ENCODE peak calls at places on chromosomes 3 and 15, in seven cellular contexts. R is cardiac muscle cell; P is tibial artery; W is A549; H is fibroblast of lung; D is CD8-positive, alpha-beta T cell; N is K562. O is an unnamed sample. For H3K9me3, the result is how much of the 10 kb centered on the place peaks cover.

GRCh38 chr3:184423567-184423966 is 43.7 kb downstream of the CHRD start:
- DNase-seq in R (no peak), P (no peak), W (no peak), H (no peak), D (no peak), N (no peak), O (no peak)

GRCh38 chr15:80913541-80913940 is 76.1 kb downstream of the MESD start:
- DNase-seq in R (no peak), P (no peak), W (no peak), H (no peak), D (no peak), N (no peak), O (no peak)

GRCh38 chr3:79202471-79203143 is 565.2 kb downstream of the ROBO1 start:
- DNase-seq in R (no peak), P (no peak), W (no peak), H (no peak), D (no peak), N (no peak), O (no peak)

GRCh38 chr3:78993375-78993774 is 774.4 kb downstream of the ROBO1 start:
- DNase-seq in R (no peak), P (no peak), W (no peak), H (no peak), D (no peak), N (no peak), O (no peak)

GRCh38 chr3:60716573-60716972 is 534.7 kb downstream of the FHIT start:
- DNase-seq in R (no peak), P (no peak), W (no peak), H (no peak), D (no peak), N (no peak), O (no peak)

GRCh38 chr3:95994338-95994737 is 820.1 kb upstream of the EPHA6 start:
- DNase-seq in R (no peak), P (no peak), W (no peak), H (no peak), D (no peak), N (no peak), O (no peak)

GRCh38 chr3:188683032-188683491 is 488.7 kb upstream of the TPRG1 start:
- DNase-seq in R (no peak), P (peak), W (no peak), H (peak), D (no peak), N (no peak), O (no peak)

GRCh38 chr3:24483873-24484272 is 10.8 kb downstream of the THRB start:
- DNase-seq in R (no peak), P (peak), W (no peak), H (no peak), D (no peak), N (no peak), O (no peak)

GRCh38 chr15:77832874-77833273 is 200.2 kb upstream of the LINGO1 start:
- DNase-seq in R (no peak), P (no peak), W (no peak), H (no peak), D (no peak), N (no peak), O (peak)

GRCh38 chr15:77251662-77252061 is 168.2 kb downstream of the PEAK1 start:
- DNase-seq in R (no peak), P (no peak), W (no peak), H (peak), D (no peak), N (no peak), O (no peak)

GRCh38 chr15:67149859-67150824 is 84.7 kb downstream of the SMAD3 start:
- DNase-seq in R (no peak), P (peak), W (peak), H (peak), D (no peak), N (peak), O (peak)

GRCh38 chr3:111541911-111542483 is at the start of gene CD96:
- DNase-seq in R (no peak), P (no peak), W (no peak), H (peak), D (peak), N (no peak), O (no peak)

GRCh38 chr3:195708626-195709481 is 11.9 kb upstream of the MUC20 start:
- DNase-seq in R (no peak), P (no peak), W (no peak), H (peak), D (no peak), N (no peak), O (peak)

GRCh38 chr15:69591905-69592508 is 139.4 kb downstream of the RPLP1 start:
- DNase-seq in R (no peak), P (no peak), W (peak), H (no peak), D (no peak), N (no peak), O (peak)

GRCh38 chr15:64574220-64574994 is 114.0 kb downstream of the ZNF609 start:
- DNase-seq in R (no peak), P (no peak), W (peak), H (peak), D (no peak), N (no peak), O (no peak)

GRCh38 chr3:159191454-159191853 is 389.6 kb downstream of the MFSD1 start:
- DNase-seq in R (no peak), P (no peak), W (peak), H (peak), D (no peak), N (no peak), O (no peak)

GRCh38 chr3:136817448-136817847 is 1.5 kb upstream of the SLC35G2 start:
- DNase-seq in R (peak), P (no peak), W (no peak), H (peak), D (no peak), N (no peak), O (no peak)

GRCh38 chr15:77671274-77672056 is 38.8 kb upstream of the LINGO1 start:
- DNase-seq in R (no peak), P (no peak), W (no peak), H (no peak), D (no peak), N (no peak), O (no peak)

GRCh38 chr3:12557472-12558105 is 702 bp downstream of the MKRN2 start:
- DNase-seq in R (no peak), P (no peak), W (no peak), H (peak), D (no peak), N (peak), O (no peak)

GRCh38 chr3:122987726-122988319 is 39.7 kb downstream of the SEMA5B start:
- DNase-seq in R (no peak), P (no peak), W (no peak), H (no peak), D (no peak), N (no peak), O (no peak)

GRCh38 chr3:178532414-178532813 is 3.8 kb upstream of the KCNMB2 start:
- DNase-seq in R (no peak), P (no peak), W (no peak), H (peak), D (no peak), N (no peak), O (no peak)

GRCh38 chr3:39132096-39133092 is 21.0 kb downstream of the CSRNP1 start:
- DNase-seq in R (no peak), P (no peak), W (no peak), H (no peak), D (no peak), N (no peak), O (no peak)

GRCh38 chr15:94306700-94307650 is 75.6 kb downstream of the MCTP2 start:
- DNase-seq in R (no peak), P (no peak), W (no peak), H (peak), D (no peak), N (no peak), O (no peak)

GRCh38 chr3:143480306-143480852 is 360.8 kb downstream of the CHST2 start:
- DNase-seq in R (no peak), P (no peak), W (no peak), H (peak), D (no peak), N (no peak), O (no peak)

GRCh38 chr3:32660634-32661033 is 24.4 kb upstream of the CNOT10 start:
- DNase-seq in R (no peak), P (no peak), W (no peak), H (no peak), D (no peak), N (no peak), O (no peak)

GRCh38 chr3:73621388-73621787 is 3.4 kb downstream of the PDZRN3 start:
- DNase-seq in R (no peak), P (no peak), W (no peak), H (no peak), D (no peak), N (no peak), O (no peak)

GRCh38 chr15:81050259-81050658 is 49.5 kb downstream of the TLNRD1 start:
- DNase-seq in R (no peak), P (no peak), W (no peak), H (no peak), D (no peak), N (no peak), O (no peak)

GRCh38 chr3:18740631-18741583 is 315.8 kb upstream of the SATB1 start:
- DNase-seq in R (no peak), P (no peak), W (no peak), H (no peak), D (peak), N (no peak), O (no peak)

GRCh38 chr3:124653788-124654469 is 76.3 kb upstream of the UMPS start:
- DNase-seq in R (peak), P (no peak), W (no peak), H (no peak), D (no peak), N (peak), O (no peak)

GRCh38 chr15:80942746-80943565 is 46.7 kb downstream of the MESD start:
- DNase-seq in R (no peak), P (peak), W (no peak), H (peak), D (no peak), N (no peak), O (no peak)

GRCh38 chr15:77021803-77022381 is 27.0 kb downstream of the PSTPIP1 start:
- DNase-seq in R (no peak), P (no peak), W (no peak), H (peak), D (no peak), N (no peak), O (no peak)

GRCh38 chr15:69474291-69474690 is 21.7 kb downstream of the RPLP1 start:
- DNase-seq in R (no peak), P (no peak), W (no peak), H (peak), D (no peak), N (no peak), O (no peak)

GRCh38 chr15:90463381-90463780 is 66.3 kb upstream of the CRTC3 start:
- DNase-seq in R (no peak), P (no peak), W (no peak), H (peak), D (no peak), N (no peak), O (no peak)
- TF ChIP-seq CTCF in R (no peak), P (peak), W (no peak), H (no peak), D (no peak), N (no peak), O (no peak)

GRCh38 chr15:29822100-29822684 is at the start of gene TJP1:
- DNase-seq in R (peak), P (peak), W (peak), H (peak), D (no peak), N (peak), O (peak)

GRCh38 chr15:29819979-29820801 is 2.1 kb downstream of the TJP1 start:
- DNase-seq in R (no peak), P (no peak), W (no peak), H (no peak), D (no peak), N (no peak), O (no peak)

GRCh38 chr15:29822685-29823459 is 604 bp upstream of the TJP1 start:
- DNase-seq in R (peak), P (peak), W (peak), H (peak), D (no peak), N (no peak), O (peak)

GRCh38 chr15:29820802-29821160 is 1.5 kb downstream of the TJP1 start:
- DNase-seq in R (no peak), P (no peak), W (no peak), H (no peak), D (no peak), N (no peak), O (no peak)

DNA sequence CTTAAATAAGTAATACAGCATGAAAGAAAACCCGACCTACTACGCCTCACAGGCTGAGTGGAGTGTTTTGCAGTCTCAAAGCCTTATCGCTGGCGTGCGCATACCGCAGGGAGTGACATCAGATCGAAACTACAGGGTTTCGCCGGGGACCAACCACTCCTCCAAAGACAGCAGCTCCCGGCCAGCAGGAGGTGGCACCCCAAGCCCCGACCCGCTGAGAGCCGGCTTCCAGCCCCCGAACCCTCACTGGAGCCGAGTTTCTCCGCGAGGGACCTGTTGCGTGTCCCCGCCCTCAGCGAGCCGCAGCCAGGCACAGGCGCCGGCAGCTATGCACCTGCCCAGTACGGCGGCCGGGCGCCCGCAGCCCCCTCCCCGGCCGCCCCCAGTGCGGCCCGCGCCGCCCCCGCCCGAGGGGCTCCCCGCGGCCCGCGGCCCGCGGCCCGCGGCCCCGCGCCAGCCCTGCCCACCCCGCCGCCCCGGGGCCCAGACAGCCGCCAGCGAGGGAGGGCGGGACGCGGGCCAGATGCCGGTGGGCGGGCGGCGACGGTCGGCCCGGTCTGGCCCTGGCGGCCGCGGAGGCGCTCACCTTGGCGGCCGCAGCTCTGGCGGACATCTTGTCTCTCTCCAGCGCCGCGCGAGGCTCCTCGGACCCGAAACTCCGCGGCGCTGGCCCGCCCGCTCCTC is 710 bp downstream of the TJP1 start:
- DNase-seq in R (peak), P (peak), W (peak), H (peak), D (no peak), N (peak), O (peak)
- H3K4me3 ChIP-seq in R (peak), P (peak), W (peak), H (peak), D (peak), N (peak), O (peak)

DNA sequence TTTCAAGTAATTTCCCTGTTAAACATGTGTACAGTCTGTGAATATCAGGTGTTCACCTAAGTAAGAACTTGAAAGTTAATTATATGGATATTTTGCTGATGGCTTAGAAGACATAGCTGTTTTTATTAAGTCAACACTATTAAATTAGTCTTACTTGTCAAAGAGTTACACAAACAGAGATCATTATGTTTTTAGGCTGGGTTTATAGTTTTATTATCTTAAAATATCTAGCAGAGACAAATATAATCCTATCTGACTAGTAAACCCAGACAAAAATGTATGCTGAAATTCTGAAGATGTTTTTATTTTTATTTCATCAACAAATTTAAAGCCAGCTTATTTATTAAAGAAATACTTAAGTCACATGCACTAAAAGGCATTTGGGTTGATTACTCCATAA is 51.2 kb upstream of the CCK start:
- DNase-seq in R (no peak), P (no peak), W (no peak), H (no peak), D (no peak), N (no peak), O (no peak)
- H3K9me3 ChIP-seq in R (under half), P (under half), W (under half), H (under half), D (under half), N (under half), O (under half)

DNA sequence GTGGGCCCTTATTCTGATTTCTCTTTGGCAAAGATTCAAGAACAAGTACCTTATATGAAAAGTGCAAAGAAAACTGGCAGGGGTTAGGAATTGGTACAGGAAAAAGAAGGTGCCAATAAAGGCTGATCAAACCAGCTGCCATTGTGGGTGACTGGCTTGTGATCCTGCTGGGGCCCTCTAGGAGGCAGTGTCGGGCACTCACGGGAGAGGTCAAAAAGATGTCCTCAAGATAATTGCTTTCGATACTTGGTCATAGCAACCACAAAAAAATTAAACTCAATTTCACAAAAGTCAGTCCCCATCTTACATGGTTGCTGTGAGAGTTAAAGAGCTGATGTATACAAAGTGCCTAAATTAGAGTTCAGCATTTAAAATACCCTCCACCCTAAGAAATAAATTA is 31.0 kb upstream of the CAV3 start:
- DNase-seq in R (no peak), P (no peak), W (no peak), H (no peak), D (no peak), N (peak), O (no peak)
- TF ChIP-seq CTCF in R (peak), P (no peak), W (no peak), H (peak), D (no peak), N (peak), O (peak)

GRCh38 chr15:58864602-58865419 is 68.7 kb downstream of the SLTM start:
- DNase-seq in R (peak), P (no peak), W (no peak), H (peak), D (no peak), N (no peak), O (peak)
- H3K4me3 ChIP-seq in R (no peak), P (peak), W (no peak), H (peak), D (no peak), N (no peak), O (no peak)

GRCh38 chr3:126211569-126211968 is 31.2 kb upstream of the ALDH1L1 start:
- DNase-seq in R (no peak), P (no peak), W (no peak), H (no peak), D (no peak), N (no peak), O (no peak)
- H3K9me3 ChIP-seq in R (under half), P (under half), W (under half), H (under half), D (under half), N (under half), O (under half)

GRCh38 chr3:37701729-37702128 is 160.0 kb upstream of the CTDSPL start:
- DNase-seq in R (no peak), P (no peak), W (no peak), H (no peak), D (no peak), N (no peak), O (no peak)

GRCh38 chr3:37704129-37704528 is 157.6 kb upstream of the CTDSPL start:
- DNase-seq in R (no peak), P (no peak), W (no peak), H (no peak), D (no peak), N (no peak), O (no peak)

GRCh38 chr3:37702478-37703154 is 159.1 kb upstream of the CTDSPL start:
- DNase-seq in R (no peak), P (no peak), W (no peak), H (no peak), D (no peak), N (no peak), O (no peak)

GRCh38 chr3:37703633-37704032 is 158.0 kb upstream of the CTDSPL start:
- DNase-seq in R (no peak), P (no peak), W (no peak), H (peak), D (no peak), N (no peak), O (no peak)

DNA sequence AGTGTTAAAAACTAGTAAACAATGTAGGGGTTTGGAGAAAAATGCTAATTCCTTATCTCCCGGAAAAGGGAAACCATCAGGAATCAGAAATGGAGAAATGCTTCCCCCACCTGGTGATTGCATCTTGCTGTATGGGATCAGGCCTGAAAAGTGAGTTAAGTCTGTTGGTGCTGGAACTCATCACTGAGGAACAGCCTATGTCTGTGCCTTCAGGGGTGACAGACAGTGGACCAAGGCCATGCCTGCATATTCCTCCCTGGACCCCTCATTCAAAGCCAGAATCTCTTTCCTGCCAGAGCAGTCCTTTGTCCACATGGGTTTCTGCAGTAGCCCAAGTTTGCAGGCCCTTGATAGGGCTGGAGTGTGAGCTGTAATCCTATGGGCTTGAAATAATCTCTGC is 160.8 kb upstream of the CTDSPL start:
- DNase-seq in R (peak), P (no peak), W (no peak), H (no peak), D (no peak), N (no peak), O (no peak)
- TF ChIP-seq CTCF in R (peak), P (peak), W (peak), H (no peak), D (no peak), N (peak), O (peak)

DNA sequence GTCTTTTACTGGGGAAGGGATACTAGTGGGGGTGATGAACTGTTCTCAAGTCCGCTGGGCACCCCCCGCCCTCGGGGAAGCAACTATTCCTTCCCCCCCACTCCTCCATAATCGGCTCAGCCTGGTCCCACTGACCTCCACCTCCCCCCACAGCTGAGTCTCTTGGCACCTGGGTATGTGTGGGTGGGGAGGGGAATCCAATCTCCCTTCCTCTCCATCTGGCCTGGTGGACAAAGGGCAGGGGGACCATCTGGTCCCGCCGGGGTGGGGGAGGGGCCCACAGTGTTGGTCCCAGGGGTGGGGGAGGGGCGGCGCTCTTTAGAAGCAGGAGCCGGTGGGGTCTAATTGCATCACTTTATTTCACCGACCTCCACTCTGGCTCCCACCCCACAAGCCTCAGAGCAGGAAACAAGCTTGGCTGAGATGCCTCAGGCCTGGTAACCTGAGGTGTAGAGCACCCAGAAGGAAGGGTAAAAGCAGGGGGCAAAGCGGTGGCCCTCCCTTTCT is 974 bp upstream of the PCBP4 start:
- DNase-seq in R (peak), P (no peak), W (no peak), H (peak), D (no peak), N (no peak), O (peak)
- H3K4me3 ChIP-seq in R (peak), P (peak), W (peak), H (peak), D (peak), N (peak), O (peak)